ENCODE peak calls at places on chromosome 16, in four cellular contexts. S, Q, T and I are unnamed samples.

GRCh38 chr16:70448075-70448474 is 6.3 kb upstream of the FCSK start:
- DNase-seq in S (no peak), Q (no peak), T (no peak), I (no peak)

GRCh38 chr16:62709856-62710255 is 673.6 kb upstream of the CDH8 start:
- DNase-seq in T (no peak), Q (no peak), S (no peak), I (no peak)

GRCh38 chr16:54817432-54817831 is 113.2 kb upstream of the IRX5 start:
- DNase-seq in T (no peak), S (no peak), Q (no peak), I (peak)

GRCh38 chr16:56743840-56744239 is 13.9 kb downstream of the NUP93 start:
- DNase-seq in S (no peak), Q (no peak), T (peak), I (peak)

GRCh38 chr16:58638148-58639036 is 8.8 kb upstream of the CNOT1 start:
- DNase-seq in T (peak), S (no peak), Q (no peak), I (peak)

GRCh38 chr16:64437706-64438329 is 684.0 kb downstream of the CDH11 start:
- DNase-seq in S (no peak), T (no peak), Q (no peak), I (no peak)

GRCh38 chr16:62909597-62909996 is 873.4 kb upstream of the CDH8 start:
- DNase-seq in Q (no peak), S (no peak), T (no peak), I (no peak)

GRCh38 chr16:60123387-60124023 is 1389.4 kb upstream of the GOT2 start:
- DNase-seq in S (no peak), T (no peak), Q (no peak), I (no peak)

GRCh38 chr16:70380205-70380918 is 33.7 kb downstream of the DDX19A start:
- DNase-seq in T (peak), Q (peak), S (peak), I (peak)

GRCh38 chr16:30041841-30042240 is 10.8 kb upstream of the TLCD3B start:
- DNase-seq in T (no peak), S (no peak), Q (no peak), I (no peak)

GRCh38 chr16:242281-242680 is 7.7 kb downstream of the FAM234A start:
- DNase-seq in Q (no peak), S (no peak), T (peak), I (no peak)

GRCh38 chr16:62077998-62078397 is 41.8 kb upstream of the CDH8 start:
- DNase-seq in T (no peak), S (no peak), Q (no peak), I (peak)

GRCh38 chr16:15509051-15509592 is 74.7 kb downstream of the BMERB1 start:
- DNase-seq in T (no peak), Q (peak), S (no peak), I (peak)

GRCh38 chr16:4249546-4249945 is 7.7 kb upstream of the SRL start:
- DNase-seq in S (no peak), T (no peak), Q (no peak), I (no peak)

GRCh38 chr16:79754081-79754872 is 153.7 kb upstream of the MAF start:
- DNase-seq in Q (no peak), T (no peak), S (no peak), I (no peak)

GRCh38 chr16:84360170-84360569 is 8.2 kb upstream of the ATP2C2 start:
- DNase-seq in T (peak), S (no peak), Q (peak), I (no peak)

GRCh38 chr16:57485916-57486857 is at the start of gene DOK4:
- DNase-seq in S (peak), Q (peak), T (peak), I (peak)

GRCh38 chr16:23784811-23785447 is 30.1 kb downstream of the CHP2 start:
- DNase-seq in T (no peak), S (no peak), Q (no peak), I (peak)

GRCh38 chr16:23145608-23146007 is 3.6 kb downstream of the USP31 start:
- DNase-seq in S (no peak), Q (no peak), T (no peak), I (no peak)

GRCh38 chr16:14500791-14501190 is 129.3 kb downstream of the PARN start:
- DNase-seq in Q (no peak), T (no peak), S (no peak), I (no peak)

GRCh38 chr16:63169100-63169499 is 1132.9 kb upstream of the CDH8 start:
- DNase-seq in Q (no peak), T (no peak), S (no peak), I (no peak)

GRCh38 chr16:10668322-10669045 is 26.2 kb downstream of the TEKT5 start:
- DNase-seq in T (no peak), Q (no peak), S (no peak), I (peak)

GRCh38 chr16:50567651-50568050 is 19.5 kb downstream of the NKD1 start:
- DNase-seq in S (no peak), T (no peak), Q (no peak), I (no peak)

GRCh38 chr16:77834600-77834963 is 46.2 kb downstream of the VAT1L start:
- DNase-seq in Q (no peak), T (no peak), S (no peak), I (no peak)

GRCh38 chr16:48361012-48361411 is 24.2 kb downstream of the SIAH1 start:
- DNase-seq in T (no peak), S (no peak), Q (no peak), I (no peak)

GRCh38 chr16:21197115-21197514 is 14.3 kb downstream of the ZP2 start:
- DNase-seq in S (no peak), Q (no peak), T (no peak), I (no peak)

GRCh38 chr16:15976929-15977637 is 27.7 kb downstream of the ABCC1 start:
- DNase-seq in Q (no peak), T (no peak), S (no peak), I (no peak)

GRCh38 chr16:85898521-85899442 is at the start of gene IRF8:
- DNase-seq in Q (peak), S (peak), T (peak), I (peak)

GRCh38 chr16:87949071-87949744 is 2.0 kb upstream of the BANP start:
- DNase-seq in S (peak), Q (no peak), T (peak), I (peak)

GRCh38 chr16:89711601-89712475 is 8.9 kb downstream of the VPS9D1 start:
- DNase-seq in T (peak), S (peak), Q (peak), I (peak)

GRCh38 chr16:74868501-74868900 is 93.9 kb upstream of the FA2H start:
- DNase-seq in T (no peak), Q (no peak), S (no peak), I (no peak)

GRCh38 chr16:2512920-2513404 is 790 bp upstream of the ATP6V0C start:
- DNase-seq in S (peak), Q (no peak), T (peak), I (peak)

GRCh38 chr16:2513405-2514332 is at the start of gene ATP6V0C:
- DNase-seq in T (peak), Q (peak), S (peak), I (peak)

GRCh38 chr16:2511996-2512919 is 1.5 kb upstream of the ATP6V0C start:
- DNase-seq in T (peak), S (no peak), Q (no peak), I (no peak)

GRCh38 chr16:2508722-2509400 is 4.9 kb upstream of the ATP6V0C start:
- DNase-seq in S (no peak), T (peak), Q (no peak), I (no peak)

DNA sequence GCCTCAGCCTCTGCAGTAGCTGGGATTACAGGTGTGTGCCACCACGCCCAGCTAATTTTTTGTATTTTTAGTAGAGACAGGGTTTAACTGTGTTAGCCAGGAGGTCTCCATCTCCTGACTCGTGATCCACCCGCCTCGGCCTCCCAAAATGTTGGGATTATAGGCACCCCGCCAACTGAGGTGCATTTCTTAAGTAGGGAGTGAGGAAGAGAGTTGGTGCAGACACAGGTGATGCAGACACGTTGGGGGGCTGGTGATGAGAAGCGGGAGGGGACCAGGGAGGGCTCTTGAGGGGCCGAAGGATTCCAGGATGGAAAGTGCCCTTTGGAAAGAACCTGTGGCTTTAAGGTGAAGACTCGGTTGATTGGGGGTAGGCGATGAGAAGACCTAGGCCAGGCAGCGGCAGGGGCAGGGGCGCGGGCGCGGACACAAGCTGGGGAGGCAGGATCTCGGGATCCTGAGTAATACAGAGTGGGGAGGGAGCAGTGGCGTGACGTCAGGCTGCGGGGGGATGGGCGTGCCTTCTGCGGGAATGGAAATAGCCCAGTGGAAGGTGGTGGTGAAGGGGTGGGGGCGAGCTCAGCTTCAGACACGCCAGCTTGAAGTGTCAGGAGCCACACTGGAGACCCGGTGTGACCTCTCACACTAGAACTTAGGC is 2.5 kb upstream of the ATP6V0C start:
- DNase-seq in T (peak), Q (no peak), S (no peak), I (no peak)
- H3K4me3 ChIP-seq in T (no peak), Q (no peak), S (no peak), I (no peak)

DNA sequence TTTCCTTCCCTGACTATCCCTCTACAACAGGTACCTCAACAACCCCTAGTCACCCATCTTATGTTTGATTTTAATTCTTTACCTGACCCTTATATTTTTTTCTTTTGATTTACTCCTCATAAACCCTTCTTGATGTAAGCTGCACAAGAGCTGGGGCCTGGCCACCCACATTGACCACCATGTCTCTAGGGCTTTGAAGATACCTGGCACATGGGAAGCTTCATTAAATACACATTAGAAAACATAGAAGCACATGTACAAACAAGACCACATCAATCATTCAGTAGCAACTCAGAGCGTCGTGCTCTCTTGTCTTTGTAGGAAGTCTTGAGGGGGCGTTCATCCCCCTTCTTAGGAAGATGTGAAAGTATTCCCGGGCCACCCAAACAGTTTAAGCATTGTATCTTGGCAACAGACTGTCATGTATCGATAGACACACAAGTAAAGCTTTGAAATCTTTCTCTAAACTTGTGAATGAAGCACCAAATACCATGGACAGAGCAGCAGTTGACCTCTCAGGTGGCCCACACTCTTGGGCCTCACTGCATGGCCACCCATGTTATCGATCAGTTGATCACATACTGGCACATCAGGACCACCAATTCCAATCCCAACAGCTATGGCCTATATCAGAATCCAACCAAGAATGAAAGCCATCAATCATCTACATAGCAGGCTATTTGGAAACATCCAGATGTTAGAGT is 183.6 kb downstream of the ZFHX3 start:
- DNase-seq in S (no peak), Q (no peak), T (no peak), I (no peak)
- H3K4me3 ChIP-seq in S (no peak), Q (no peak), T (no peak), I (no peak)

GRCh38 chr16:35725949-35726348 is 2266.5 kb downstream of the TP53TG3F start:
- DNase-seq in S (no peak), Q (no peak), T (no peak), I (no peak)
- H3K4me3 ChIP-seq in S (no peak), Q (no peak), T (no peak), I (no peak)

GRCh38 chr16:82063456-82064082 is 28.5 kb downstream of the HSD17B2 start:
- DNase-seq in Q (no peak), S (no peak), T (no peak), I (no peak)

GRCh38 chr16:82067042-82067809 is 32.2 kb downstream of the HSD17B2 start:
- DNase-seq in Q (no peak), S (no peak), T (no peak), I (no peak)

GRCh38 chr16:82071421-82071820 is 36.4 kb downstream of the HSD17B2 start:
- DNase-seq in T (no peak), Q (no peak), S (no peak), I (no peak)

GRCh38 chr16:82070656-82071369 is 35.8 kb downstream of the HSD17B2 start:
- DNase-seq in T (no peak), S (no peak), Q (no peak), I (no peak)

GRCh38 chr16:82067810-82068325 is 32.8 kb downstream of the HSD17B2 start:
- DNase-seq in T (no peak), S (no peak), Q (no peak), I (no peak)
- H3K4me3 ChIP-seq in T (no peak), S (no peak), Q (no peak), I (no peak)